ENCODE peak calls at places on chromosomes 5 and 9, in four cellular contexts. Q is GM12878, N is K562, G is HepG2. V is an unnamed sample.

GRCh38 chr5:10452768-10453331 is 11.2 kb downstream of the ROPN1L start:
- DNase-seq in G (peak; percentile 55), N (peak; percentile 72), Q (peak; percentile 62), V (no peak)

GRCh38 chr9:133505186-133505830 is 19.5 kb downstream of the MYMK start:
- DNase-seq in G (no peak), N (no peak), Q (no peak), V (no peak)

GRCh38 chr9:4840018-4840417 is 47.3 kb downstream of the RCL1 start:
- DNase-seq in G (no peak), N (no peak), Q (no peak), V (no peak)

GRCh38 chr9:33329117-33329563 is 38.8 kb downstream of the NFX1 start:
- DNase-seq in N (no peak), G (no peak), Q (no peak), V (no peak)

GRCh38 chr5:67209141-67209771 is 12.7 kb upstream of the CD180 start:
- DNase-seq in G (peak; percentile 61), Q (no peak), N (peak; percentile 70), V (peak; percentile 44)

GRCh38 chr5:131252824-131253171 is 11.1 kb upstream of the CDC42SE2 start:
- DNase-seq in Q (peak; percentile 81), G (no peak), N (peak; percentile 12), V (no peak)

GRCh38 chr5:59322887-59323286 is 570.6 kb downstream of the PDE4D start:
- DNase-seq in N (no peak), G (no peak), Q (no peak), V (no peak)

GRCh38 chr9:20028849-20029231 is 240.0 kb upstream of the SLC24A2 start:
- DNase-seq in Q (no peak), G (no peak), N (no peak), V (no peak)

GRCh38 chr5:103393131-103393754 is 134.7 kb downstream of the MACIR start:
- DNase-seq in N (no peak), G (no peak), Q (peak; percentile 3), V (no peak)

GRCh38 chr9:91816356-91816755 is 133.7 kb downstream of the ROR2 start:
- DNase-seq in Q (no peak), N (no peak), G (no peak), V (no peak)

GRCh38 chr5:137250421-137250820 is 248.7 kb downstream of the SPOCK1 start:
- DNase-seq in N (no peak), Q (no peak), G (no peak), V (no peak)

GRCh38 chr9:109349431-109349846 is 28.6 kb upstream of the EPB41L4B start:
- DNase-seq in N (no peak), Q (no peak), G (no peak), V (no peak)

GRCh38 chr5:55568629-55569512 is 34.1 kb upstream of the PLPP1 start:
- DNase-seq in N (peak; percentile 24), G (no peak), Q (no peak), V (no peak)

GRCh38 chr5:11227064-11227463 is 466.0 kb upstream of the DAP start:
- DNase-seq in G (no peak), Q (no peak), N (no peak), V (no peak)

GRCh38 chr5:177604116-177604521 is 4.2 kb downstream of the B4GALT7 start:
- DNase-seq in G (no peak), N (no peak), Q (no peak), V (no peak)

GRCh38 chr9:26313108-26313507 is 579.5 kb downstream of the CAAP1 start:
- DNase-seq in Q (no peak), N (no peak), G (no peak), V (no peak)

GRCh38 chr9:26112724-26113123 is 434.5 kb upstream of the TUSC1 start:
- DNase-seq in N (no peak), G (no peak), Q (no peak), V (no peak)

GRCh38 chr5:94707359-94707758 is 88.9 kb downstream of the SLF1 start:
- DNase-seq in Q (no peak), G (no peak), N (no peak), V (no peak)

GRCh38 chr9:124555043-124555442 is 47.8 kb upstream of the NR5A1 start:
- DNase-seq in N (no peak), G (no peak), Q (no peak), V (no peak)

GRCh38 chr9:124550080-124550479 is 42.9 kb upstream of the NR5A1 start:
- DNase-seq in N (no peak), Q (no peak), G (no peak), V (no peak)

GRCh38 chr9:124553738-124554137 is 46.5 kb upstream of the NR5A1 start:
- DNase-seq in Q (no peak), G (no peak), N (no peak), V (no peak)

GRCh38 chr9:124551472-124552339 is 44.5 kb upstream of the NR5A1 start:
- DNase-seq in G (peak; percentile 53), Q (peak; percentile 4), N (peak; percentile 63), V (peak; percentile 78)
- TF ChIP-seq BRCA1 in G (no peak), Q (no peak), N (no peak), V (no peak)

GRCh38 chr5:36373527-36374086 is 71.9 kb upstream of the RANBP3L start:
- DNase-seq in Q (no peak), N (no peak), G (peak; percentile 62), V (no peak)
- TF ChIP-seq USF2 in Q (no peak), N (no peak), G (no peak), V (no peak)

DNA sequence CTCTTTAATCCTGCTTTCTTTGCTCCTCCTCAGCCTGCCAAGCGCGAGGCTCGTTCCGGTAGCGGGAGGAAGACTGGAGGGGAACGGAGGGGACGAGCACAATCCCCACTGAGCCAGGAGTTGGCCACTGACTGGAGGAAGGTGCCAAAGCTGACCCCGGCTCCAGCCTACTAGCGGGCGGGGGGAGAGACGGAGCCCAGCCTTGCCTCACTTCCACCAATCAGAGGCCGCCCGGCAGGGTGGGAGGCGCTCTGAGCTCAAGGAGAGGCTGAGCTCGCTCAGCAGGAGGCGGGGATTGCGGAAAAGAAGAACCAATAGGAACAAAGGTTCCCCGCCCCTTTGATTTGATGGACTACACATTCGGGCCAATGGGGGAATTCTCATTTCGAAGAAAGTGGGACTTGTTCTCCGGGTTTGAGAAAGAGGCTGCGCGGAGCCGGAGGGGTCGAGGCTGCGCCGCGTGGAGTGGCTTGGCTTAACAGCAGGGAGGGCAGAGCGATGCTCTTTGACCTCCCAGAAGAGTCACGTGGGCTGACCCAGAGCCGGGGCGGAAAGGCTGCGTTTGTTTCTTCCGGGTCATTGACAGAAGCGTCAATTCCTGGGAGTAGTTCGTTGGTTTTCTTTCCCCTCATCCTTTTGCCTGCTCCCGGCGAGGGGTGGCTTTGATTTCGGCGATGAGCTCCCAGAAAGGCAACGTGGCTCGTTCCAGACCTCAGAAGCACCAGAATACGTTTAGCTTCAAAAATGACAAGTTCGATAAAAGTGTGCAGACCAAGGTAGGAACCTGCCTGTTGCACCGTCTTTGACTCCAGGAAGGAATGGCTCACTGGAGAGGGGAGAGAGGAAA is at the start of the genes ABHD17B and C9orf85:
- DNase-seq in Q (peak; percentile 98), N (peak; percentile 96), G (peak; percentile 100), V (peak; percentile 97)
- TF ChIP-seq POLR2A in Q (peak; percentile 100), N (peak; percentile 96), G (peak; percentile 99), V (peak; percentile 99)

DNA sequence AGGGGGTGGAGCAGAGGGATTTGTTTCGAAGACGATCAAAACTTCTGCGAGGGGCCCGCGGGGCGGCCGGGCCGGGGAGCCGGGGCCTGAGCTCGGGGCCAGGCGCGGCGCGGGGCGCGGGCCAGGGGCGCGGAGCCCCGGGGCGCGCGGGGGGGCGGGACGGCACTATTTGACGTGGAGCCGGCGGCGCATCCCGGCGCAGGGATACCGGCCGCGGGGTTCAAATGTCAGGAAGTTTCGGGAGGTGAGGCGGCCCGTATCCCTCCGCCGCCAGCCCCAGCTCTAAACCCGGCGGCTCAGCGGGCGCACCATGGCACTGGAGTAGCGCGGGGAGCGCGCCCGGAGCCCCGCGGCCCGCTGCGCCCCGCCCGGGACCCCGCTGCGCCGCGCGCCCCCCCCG is at the start of gene LMX1B:
- DNase-seq in N (no peak), Q (no peak), G (no peak), V (peak; percentile 73)
- TF ChIP-seq BRCA1 in N (no peak), Q (no peak), G (no peak), V (no peak)

DNA sequence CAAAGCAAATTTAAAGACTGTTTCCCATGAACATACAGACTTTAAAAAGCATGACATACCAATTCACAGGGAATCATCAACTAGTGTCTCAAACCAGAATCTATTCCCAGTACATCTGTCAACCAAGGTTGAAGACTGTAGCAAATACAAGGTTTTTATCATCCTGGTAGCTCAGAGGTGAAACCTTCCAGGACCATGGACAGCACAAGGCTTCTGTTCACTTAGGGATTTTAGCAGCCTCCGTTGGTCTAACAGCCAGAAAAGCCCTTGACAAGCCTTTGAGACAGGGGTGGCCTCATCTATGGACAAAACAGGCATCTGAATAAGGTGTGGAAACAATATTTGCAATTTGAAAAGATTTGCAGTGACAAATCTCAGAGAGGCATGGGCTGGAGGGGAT is 119.0 kb downstream of the TRIM32 start:
- DNase-seq in N (no peak), G (no peak), Q (no peak), V (peak; percentile 55)
- TF ChIP-seq USF2 in N (no peak), G (no peak), Q (no peak), V (no peak)

GRCh38 chr5:141508808-141509611 is 20.1 kb downstream of the PCDHGC5 start:
- DNase-seq in Q (no peak), N (no peak), G (peak; percentile 5), V (no peak)

GRCh38 chr5:141508440-141508807 is 19.5 kb downstream of the PCDHGC5 start:
- DNase-seq in G (no peak), N (no peak), Q (no peak), V (no peak)

GRCh38 chr5:141510160-141510559 is 21.3 kb downstream of the PCDHGC5 start:
- DNase-seq in N (no peak), Q (no peak), G (no peak), V (no peak)

GRCh38 chr5:141506381-141507155 is 17.7 kb downstream of the PCDHGC5 start:
- DNase-seq in G (no peak), Q (no peak), N (no peak), V (no peak)

DNA sequence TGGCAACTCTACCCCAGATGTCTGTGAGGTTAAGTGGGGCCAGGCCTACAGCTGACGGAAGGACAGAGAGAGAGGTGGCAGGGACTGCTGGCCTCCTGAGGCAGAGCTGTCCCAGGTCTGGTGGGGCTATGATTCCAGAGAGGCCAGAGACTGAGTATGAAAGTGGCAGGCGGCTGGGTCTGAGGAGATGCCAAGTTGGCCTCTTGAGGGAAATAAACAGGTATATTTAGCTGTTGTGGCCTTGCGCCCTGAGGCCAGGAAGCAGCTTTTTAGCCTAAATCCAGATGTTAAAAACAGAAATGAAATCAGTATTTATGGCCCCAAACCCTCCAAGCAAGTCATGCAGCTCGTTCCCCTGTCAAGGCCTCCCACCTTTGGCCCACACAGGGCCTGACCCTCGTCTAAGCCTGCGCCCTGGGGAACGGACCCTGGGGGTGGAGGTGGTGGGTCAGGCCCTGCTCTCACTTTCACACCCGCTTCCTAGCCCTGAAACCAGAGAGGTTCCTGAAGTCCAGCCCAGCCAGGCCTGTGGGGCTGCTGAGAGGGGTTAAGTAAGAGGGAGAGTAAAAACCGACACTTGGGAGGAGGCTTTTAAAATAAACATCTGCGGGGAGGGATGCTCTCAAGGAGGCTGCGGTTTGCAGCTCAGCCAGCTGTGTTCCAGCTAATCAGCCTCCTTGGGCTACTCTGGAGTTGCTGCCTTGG is 18.7 kb downstream of the PCDHGC5 start:
- DNase-seq in N (no peak), G (no peak), Q (no peak), V (no peak)
- TF ChIP-seq POLR2A in N (no peak), G (no peak), Q (no peak), V (no peak)

GRCh38 chr9:114039484-114039883 is 38.6 kb downstream of the AMBP start:
- DNase-seq in Q (no peak), N (no peak), G (no peak), V (peak; percentile 19)
- TF ChIP-seq BRCA1 in Q (no peak), N (no peak), G (no peak), V (no peak)

GRCh38 chr5:132747693-132748440 is 641 bp downstream of the CCNI2 start:
- DNase-seq in Q (no peak), N (no peak), G (no peak), V (no peak)
- TF ChIP-seq USF2 in Q (no peak), N (no peak), G (no peak), V (no peak)

GRCh38 chr5:154038604-154039457 is at the start of the genes FAM114A2 and MFAP3:
- DNase-seq in G (peak; percentile 88), Q (peak; percentile 64), N (peak; percentile 92), V (peak; percentile 81)
- TF ChIP-seq POLR2A in G (peak; percentile 92), Q (peak; percentile 99), N (peak; percentile 95), V (peak; percentile 74)

V was measured in H1.